ENCODE peak calls at places on chromosomes 6 and 20, in five cellular contexts. One of them, this sample, is unnamed.

GRCh38 chr20:33566781-33567603 is 77.1 kb downstream of the CBFA2T2 start:
- DNase-seq in HCT116: no peak
- DNase-seq in spleen: no peak
- DNase-seq in A549: no peak
- DNase-seq in Peyer's patch: no peak
- DNase-seq in this sample: no peak

GRCh38 chr20:59634435-59635005 is 30.2 kb downstream of the PHACTR3 start:
- DNase-seq in Peyer's patch: no peak
- DNase-seq in spleen: no peak
- DNase-seq in A549: no peak
- DNase-seq in HCT116: no peak
- DNase-seq in this sample: no peak

GRCh38 chr6:22748681-22749080 is 179.3 kb downstream of the HDGFL1 start:
- DNase-seq in spleen: no peak
- DNase-seq in HCT116: no peak
- DNase-seq in A549: no peak
- DNase-seq in Peyer's patch: no peak
- DNase-seq in this sample: no peak

GRCh38 chr6:9155836-9156235 is 720.5 kb upstream of the SLC35B3 start:
- DNase-seq in HCT116: no peak
- DNase-seq in Peyer's patch: no peak
- DNase-seq in spleen: no peak
- DNase-seq in A549: no peak
- DNase-seq in this sample: no peak

GRCh38 chr6:14861491-14861943 is 384.4 kb upstream of the JARID2 start:
- DNase-seq in A549: no peak
- DNase-seq in Peyer's patch: no peak
- DNase-seq in spleen: no peak
- DNase-seq in HCT116: no peak
- DNase-seq in this sample: no peak

GRCh38 chr6:100673641-100674040 is 207.5 kb downstream of the ASCC3 start:
- DNase-seq in A549: no peak
- DNase-seq in HCT116: no peak
- DNase-seq in spleen: no peak
- DNase-seq in Peyer's patch: no peak
- DNase-seq in this sample: no peak

GRCh38 chr6:55822815-55823214 is 52.6 kb downstream of the BMP5 start:
- DNase-seq in HCT116: no peak
- DNase-seq in Peyer's patch: no peak
- DNase-seq in A549: no peak
- DNase-seq in spleen: no peak
- DNase-seq in this sample: no peak

GRCh38 chr20:38790210-38791053 is 15.1 kb upstream of the PPP1R16B start:
- DNase-seq in A549: peak; percentile 73
- DNase-seq in HCT116: peak; percentile 68
- DNase-seq in spleen: no peak
- DNase-seq in Peyer's patch: no peak
- DNase-seq in this sample: no peak

GRCh38 chr6:132140150-132140549 is 189.0 kb upstream of the CCN2 start:
- DNase-seq in HCT116: no peak
- DNase-seq in A549: no peak
- DNase-seq in Peyer's patch: no peak
- DNase-seq in spleen: no peak
- DNase-seq in this sample: no peak

GRCh38 chr20:52610749-52611148 is 361.4 kb upstream of the TSHZ2 start:
- DNase-seq in HCT116: no peak
- DNase-seq in Peyer's patch: no peak
- DNase-seq in A549: no peak
- DNase-seq in spleen: no peak
- DNase-seq in this sample: no peak

GRCh38 chr6:227074-227782 is 65.1 kb upstream of the DUSP22 start:
- DNase-seq in HCT116: no peak
- DNase-seq in spleen: no peak
- DNase-seq in A549: no peak
- DNase-seq in Peyer's patch: peak; percentile 56
- DNase-seq in this sample: no peak

GRCh38 chr20:33012327-33013189 is 5.1 kb downstream of the BPIFB2 start:
- DNase-seq in Peyer's patch: no peak
- DNase-seq in HCT116: no peak
- DNase-seq in A549: no peak
- DNase-seq in spleen: peak; percentile 41
- DNase-seq in this sample: no peak

GRCh38 chr20:53444386-53444785 is 149.3 kb downstream of the ZNF217 start:
- DNase-seq in Peyer's patch: no peak
- DNase-seq in HCT116: no peak
- DNase-seq in A549: no peak
- DNase-seq in spleen: no peak
- DNase-seq in this sample: no peak

GRCh38 chr6:125094563-125094962 is 59.0 kb upstream of the TPD52L1 start:
- DNase-seq in Peyer's patch: no peak
- DNase-seq in A549: no peak
- DNase-seq in HCT116: no peak
- DNase-seq in spleen: no peak
- DNase-seq in this sample: no peak

GRCh38 chr20:53154540-53154939 is 182.4 kb downstream of the TSHZ2 start:
- DNase-seq in A549: no peak
- DNase-seq in HCT116: no peak
- DNase-seq in Peyer's patch: no peak
- DNase-seq in spleen: no peak
- DNase-seq in this sample: no peak

GRCh38 chr20:4894409-4894808 is 106.9 kb downstream of the SLC23A2 start:
- DNase-seq in Peyer's patch: no peak
- DNase-seq in spleen: no peak
- DNase-seq in HCT116: no peak
- DNase-seq in A549: no peak
- DNase-seq in this sample: no peak

GRCh38 chr6:88050140-88050818 is 2.6 kb downstream of the SPACA1 start:
- DNase-seq in A549: no peak
- DNase-seq in spleen: no peak
- DNase-seq in Peyer's patch: no peak
- DNase-seq in HCT116: no peak
- DNase-seq in this sample: no peak

GRCh38 chr20:62422636-62423325 is 4.6 kb downstream of the RBBP8NL start:
- DNase-seq in Peyer's patch: no peak
- DNase-seq in A549: no peak
- DNase-seq in spleen: no peak
- DNase-seq in HCT116: no peak
- DNase-seq in this sample: no peak

GRCh38 chr6:13513606-13514502 is 26.5 kb upstream of the GFOD1 start:
- DNase-seq in A549: no peak
- DNase-seq in HCT116: no peak
- DNase-seq in Peyer's patch: no peak
- DNase-seq in spleen: no peak
- DNase-seq in this sample: no peak

GRCh38 chr6:63572733-63573139 is 456 bp downstream of the LOC128125822 start:
- DNase-seq in Peyer's patch: no peak
- DNase-seq in spleen: no peak
- DNase-seq in HCT116: no peak
- DNase-seq in A549: no peak
- DNase-seq in this sample: no peak

GRCh38 chr6:30781697-30782424 is 37.5 kb upstream of the IER3 start:
- DNase-seq in spleen: peak; percentile 86
- DNase-seq in Peyer's patch: peak; percentile 72
- DNase-seq in HCT116: peak; percentile 94
- DNase-seq in A549: peak; percentile 97
- DNase-seq in this sample: peak; percentile 97

GRCh38 chr6:44631968-44632367 is 244.5 kb downstream of the CDC5L start:
- DNase-seq in A549: no peak
- DNase-seq in Peyer's patch: no peak
- DNase-seq in spleen: no peak
- DNase-seq in HCT116: no peak
- DNase-seq in this sample: no peak

GRCh38 chr20:51616060-51616459 is 73.5 kb upstream of the NFATC2 start:
- DNase-seq in A549: no peak
- DNase-seq in Peyer's patch: no peak
- DNase-seq in HCT116: no peak
- DNase-seq in spleen: no peak
- DNase-seq in this sample: no peak

GRCh38 chr6:1502041-1502440 is 107.7 kb upstream of the FOXC1 start:
- DNase-seq in spleen: no peak
- DNase-seq in HCT116: no peak
- DNase-seq in A549: no peak
- DNase-seq in Peyer's patch: no peak
- DNase-seq in this sample: no peak

GRCh38 chr6:108562503-108562993 is 1.8 kb downstream of the FOXO3 start:
- DNase-seq in A549: peak; percentile 52
- DNase-seq in spleen: peak; percentile 84
- DNase-seq in HCT116: peak; percentile 69
- DNase-seq in Peyer's patch: peak; percentile 34
- DNase-seq in this sample: peak; percentile 60

GRCh38 chr6:168865522-168865921 is 388.1 kb downstream of the THBS2 start:
- DNase-seq in spleen: no peak
- DNase-seq in HCT116: no peak
- DNase-seq in A549: no peak
- DNase-seq in Peyer's patch: no peak
- DNase-seq in this sample: no peak

GRCh38 chr6:150915868-150916267 is 50.4 kb downstream of the MTHFD1L start:
- DNase-seq in HCT116: no peak
- DNase-seq in spleen: no peak
- DNase-seq in Peyer's patch: no peak
- DNase-seq in A549: no peak
- DNase-seq in this sample: no peak

GRCh38 chr6:168513766-168514165 is 72.8 kb downstream of the SMOC2 start:
- DNase-seq in HCT116: no peak
- DNase-seq in spleen: no peak
- DNase-seq in A549: no peak
- DNase-seq in Peyer's patch: no peak
- DNase-seq in this sample: no peak

GRCh38 chr20:53872561-53873248 is 197.7 kb downstream of the BCAS1 start:
- DNase-seq in Peyer's patch: peak; percentile 54
- DNase-seq in spleen: no peak
- DNase-seq in HCT116: no peak
- DNase-seq in A549: no peak
- DNase-seq in this sample: peak; percentile 68

GRCh38 chr6:167825759-167826229 is 917 bp upstream of the AFDN start:
- DNase-seq in HCT116: peak; percentile 35
- DNase-seq in A549: peak; percentile 61
- DNase-seq in Peyer's patch: peak; percentile 56
- DNase-seq in spleen: peak; percentile 86
- DNase-seq in this sample: peak; percentile 90

GRCh38 chr6:125153541-125154183 is at the start of gene TPD52L1:
- DNase-seq in HCT116: peak; percentile 76
- DNase-seq in Peyer's patch: no peak
- DNase-seq in A549: peak; percentile 77
- DNase-seq in spleen: peak; percentile 91
- DNase-seq in this sample: peak; percentile 91

GRCh38 chr6:143733500-143733899 is 55.7 kb downstream of the PHACTR2 start:
- DNase-seq in Peyer's patch: no peak
- DNase-seq in A549: no peak
- DNase-seq in spleen: no peak
- DNase-seq in HCT116: no peak
- DNase-seq in this sample: no peak
- TF ChIP-seq POLR2A in Peyer's patch: no peak
- TF ChIP-seq POLR2A in A549: no peak
- TF ChIP-seq POLR2A in spleen: no peak
- TF ChIP-seq POLR2A in HCT116: no peak
- TF ChIP-seq POLR2A in this sample: no peak

GRCh38 chr6:37783025-37783825 is 36.3 kb upstream of the ZFAND3 start:
- DNase-seq in A549: no peak
- DNase-seq in Peyer's patch: no peak
- DNase-seq in HCT116: no peak
- DNase-seq in spleen: no peak
- DNase-seq in this sample: peak; percentile 55

GRCh38 chr6:37784585-37784967 is 35.0 kb upstream of the ZFAND3 start:
- DNase-seq in Peyer's patch: no peak
- DNase-seq in HCT116: no peak
- DNase-seq in A549: no peak
- DNase-seq in spleen: no peak
- DNase-seq in this sample: no peak

GRCh38 chr6:37785688-37786270 is 33.7 kb upstream of the ZFAND3 start:
- DNase-seq in Peyer's patch: no peak
- DNase-seq in HCT116: no peak
- DNase-seq in spleen: no peak
- DNase-seq in A549: no peak
- DNase-seq in this sample: no peak

GRCh38 chr6:37785002-37785687 is 34.4 kb upstream of the ZFAND3 start:
- DNase-seq in HCT116: no peak
- DNase-seq in A549: no peak
- DNase-seq in Peyer's patch: no peak
- DNase-seq in spleen: no peak
- DNase-seq in this sample: no peak

GRCh38 chr6:37783831-37784584 is 35.5 kb upstream of the ZFAND3 start:
- DNase-seq in HCT116: no peak
- DNase-seq in Peyer's patch: no peak
- DNase-seq in A549: no peak
- DNase-seq in spleen: no peak
- DNase-seq in this sample: peak; percentile 48
- H3K4me1 ChIP-seq in HCT116: peaks cover 15% of the 10 kb centered on the region
- H3K4me1 ChIP-seq in Peyer's patch: no peaks in the 10 kb centered on the region
- H3K4me1 ChIP-seq in A549: peaks cover 5% of the 10 kb centered on the region
- H3K4me1 ChIP-seq in spleen: peaks cover 23% of the 10 kb centered on the region
- H3K4me1 ChIP-seq in this sample: peaks cover 18% of the 10 kb centered on the region

GRCh38 chr20:35773154-35773751 is 1.4 kb downstream of the PHF20 start:
- DNase-seq in A549: peak; percentile 12
- DNase-seq in spleen: peak; percentile 76
- DNase-seq in HCT116: no peak
- DNase-seq in Peyer's patch: peak; percentile 62
- DNase-seq in this sample: no peak
- TF ChIP-seq POLR2A in A549: no peak
- TF ChIP-seq POLR2A in spleen: no peak
- TF ChIP-seq POLR2A in HCT116: no peak
- TF ChIP-seq POLR2A in Peyer's patch: peak; percentile 17
- TF ChIP-seq POLR2A in this sample: no peak

GRCh38 chr20:45995213-45996097 is 13.3 kb upstream of the MMP9 start:
- DNase-seq in HCT116: no peak
- DNase-seq in A549: peak; percentile 50
- DNase-seq in spleen: no peak
- DNase-seq in Peyer's patch: no peak
- DNase-seq in this sample: no peak
- H3K4me1 ChIP-seq in HCT116: peaks cover 16% of the 10 kb centered on the region
- H3K4me1 ChIP-seq in A549: peaks cover 27% of the 10 kb centered on the region
- H3K4me1 ChIP-seq in spleen: peaks cover 47% of the 10 kb centered on the region
- H3K4me1 ChIP-seq in Peyer's patch: no peaks in the 10 kb centered on the region
- H3K4me1 ChIP-seq in this sample: no peaks in the 10 kb centered on the region

DNA sequence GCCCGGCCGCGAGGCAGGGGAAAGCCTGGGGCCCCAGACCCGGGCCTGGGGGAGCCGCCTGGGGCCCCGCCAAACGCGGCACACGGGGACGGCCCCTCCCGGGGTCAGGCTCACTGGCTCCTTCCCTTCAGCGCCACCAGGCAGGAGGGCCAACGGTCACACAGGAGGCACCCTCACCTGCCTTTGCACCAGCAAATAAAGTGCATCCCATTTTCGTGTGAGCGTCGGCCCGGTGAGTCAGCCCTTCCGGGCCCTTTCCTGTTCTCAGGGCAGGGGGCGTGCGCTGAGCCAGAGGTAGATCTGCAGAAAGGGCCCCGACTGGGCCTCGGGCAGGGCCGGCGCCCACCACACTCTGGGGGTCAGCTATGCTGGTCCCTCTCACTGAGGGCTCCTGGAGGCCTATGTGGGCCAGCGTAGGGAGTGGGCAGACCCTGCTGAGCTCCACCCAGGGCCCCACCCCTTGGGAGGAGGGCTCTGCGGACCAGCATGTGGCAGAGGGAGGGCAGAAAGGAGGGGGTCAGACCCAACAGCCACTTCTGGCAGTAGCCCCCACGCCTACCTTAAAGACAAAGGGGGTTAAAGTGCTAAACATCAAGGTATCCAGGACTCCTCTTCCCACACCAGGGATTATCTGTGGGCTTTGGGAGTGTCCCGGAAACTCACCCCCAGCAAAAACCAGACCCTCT is 931 bp upstream of the UCKL1 start:
- DNase-seq in HCT116: peak; percentile 73
- DNase-seq in Peyer's patch: peak; percentile 59
- DNase-seq in A549: peak; percentile 82
- DNase-seq in spleen: peak; percentile 92
- DNase-seq in this sample: peak; percentile 51
- TF ChIP-seq POLR2A in HCT116: no peak
- TF ChIP-seq POLR2A in Peyer's patch: peak; percentile 49
- TF ChIP-seq POLR2A in A549: peak; percentile 62
- TF ChIP-seq POLR2A in spleen: no peak
- TF ChIP-seq POLR2A in this sample: peak; percentile 17

This sample was measured in thyroid gland.